ENCODE peak calls at places on chromosomes 11 and 22, in nine cellular contexts. K, Z, C, B, J, R, E, P and H are unnamed samples.

GRCh38 chr11:4886186-4886585 is 4.5 kb downstream of the OR51T1 start:
- DNase-seq in K (no peak), Z (no peak), C (no peak), B (no peak), J (no peak), R (no peak), E (no peak), P (no peak), H (no peak)

GRCh38 chr22:42811510-42811909 is 45.6 kb downstream of the ARFGAP3 start:
- DNase-seq in K (no peak), Z (no peak), C (no peak), B (no peak), J (no peak), R (no peak), E (no peak), P (no peak), H (no peak)

GRCh38 chr22:44031111-44031963 is 7.2 kb downstream of the PARVB start:
- DNase-seq in K (no peak), Z (no peak), C (no peak), B (no peak), J (no peak), R (no peak), E (no peak), P (no peak), H (no peak)

GRCh38 chr11:62560566-62561103 is 13.1 kb downstream of the EEF1G start:
- DNase-seq in K (peak; percentile 87), Z (peak; percentile 98), C (peak; percentile 96), B (peak; percentile 92), J (peak; percentile 94), R (peak; percentile 92), E (peak; percentile 95), P (peak; percentile 91), H (peak; percentile 90)

GRCh38 chr11:111379500-111380136 is 543 bp upstream of the POU2AF1 start:
- DNase-seq in K (no peak), Z (no peak), C (peak; percentile 82), B (no peak), J (peak; percentile 48), R (no peak), E (no peak), P (no peak), H (no peak)

GRCh38 chr11:93249437-93250210 is 51.8 kb upstream of the SLC36A4 start:
- DNase-seq in K (no peak), Z (no peak), C (no peak), B (no peak), J (no peak), R (no peak), E (no peak), P (no peak), H (no peak)

GRCh38 chr11:113989916-113990315 is 15.0 kb downstream of the HTR3A start:
- DNase-seq in K (no peak), Z (no peak), C (no peak), B (no peak), J (no peak), R (no peak), E (no peak), P (no peak), H (no peak)

GRCh38 chr22:46574993-46575914 is 37.8 kb upstream of the CELSR1 start:
- DNase-seq in K (peak; percentile 86), Z (no peak), C (peak; percentile 85), B (peak; percentile 46), J (no peak), R (no peak), E (no peak), P (peak; percentile 84), H (no peak)

GRCh38 chr11:35723493-35724284 is 61.1 kb downstream of the TRIM44 start:
- DNase-seq in K (no peak), Z (peak; percentile 27), C (no peak), B (no peak), J (no peak), R (no peak), E (no peak), P (no peak), H (no peak)

GRCh38 chr11:109770323-109770722 is 322.9 kb upstream of the ZC3H12C start:
- DNase-seq in K (no peak), Z (no peak), C (no peak), B (no peak), J (no peak), R (no peak), E (no peak), P (no peak), H (no peak)

GRCh38 chr11:77149716-77150392 is 21.8 kb downstream of the MYO7A start:
- DNase-seq in K (no peak), Z (no peak), C (no peak), B (no peak), J (no peak), R (no peak), E (no peak), P (no peak), H (no peak)

GRCh38 chr11:93518081-93518480 is 25.1 kb downstream of the SMCO4 start:
- DNase-seq in K (no peak), Z (no peak), C (no peak), B (no peak), J (no peak), R (no peak), E (no peak), P (no peak), H (no peak)

GRCh38 chr11:126890561-126890960 is 110.0 kb downstream of the KIRREL3 start:
- DNase-seq in K (no peak), Z (no peak), C (no peak), B (no peak), J (no peak), R (no peak), E (no peak), P (no peak), H (no peak)
- TF ChIP-seq CTCF in K (no peak), Z (no peak), C (no peak), B (no peak), J (no peak), R (no peak), E (no peak), P (no peak), H (no peak)

GRCh38 chr22:27795053-27795452 is 6.5 kb downstream of the MN1 start:
- DNase-seq in K (no peak), Z (no peak), C (no peak), B (no peak), J (no peak), R (no peak), E (no peak), P (no peak), H (no peak)

GRCh38 chr22:27794244-27794643 is 7.3 kb downstream of the MN1 start:
- DNase-seq in K (no peak), Z (no peak), C (no peak), B (no peak), J (no peak), R (no peak), E (no peak), P (no peak), H (no peak)

GRCh38 chr22:27796829-27797792 is 4.4 kb downstream of the MN1 start:
- DNase-seq in K (no peak), Z (no peak), C (no peak), B (no peak), J (no peak), R (no peak), E (no peak), P (no peak), H (no peak)

GRCh38 chr22:27797793-27798525 is 3.6 kb downstream of the MN1 start:
- DNase-seq in K (no peak), Z (no peak), C (no peak), B (no peak), J (no peak), R (no peak), E (no peak), P (no peak), H (no peak)

GRCh38 chr22:27796118-27796517 is 5.4 kb downstream of the MN1 start:
- DNase-seq in K (no peak), Z (no peak), C (no peak), B (no peak), J (no peak), R (no peak), E (no peak), P (no peak), H (no peak)
- H3K4me3 ChIP-seq in K (no peak overlapping the region), Z (no peak overlapping the region), C (no peak overlapping the region), B (no peak overlapping the region), J (no peak overlapping the region), R (no peak overlapping the region), E (no peak overlapping the region), P (no peak overlapping the region), H (no peak overlapping the region)

GRCh38 chr11:73029408-73029807 is 112.7 kb downstream of the FCHSD2 start:
- DNase-seq in K (no peak), Z (no peak), C (no peak), B (no peak), J (no peak), R (no peak), E (no peak), P (no peak), H (no peak)
- TF ChIP-seq POLR2A in K (no peak), Z (no peak), C (no peak), B (no peak), J (no peak), R (no peak), E (no peak), P (no peak), H (no peak)

GRCh38 chr22:18970180-18970947 is 34.3 kb upstream of the PRODH start:
- DNase-seq in K (peak; percentile 20), Z (no peak), C (no peak), B (no peak), J (peak; percentile 43), R (no peak), E (no peak), P (no peak), H (no peak)
- TF ChIP-seq CTCF in K (no peak), Z (no peak), C (peak; percentile 4), B (no peak), J (no peak), R (no peak), E (no peak), P (peak; percentile 2), H (no peak)

DNA sequence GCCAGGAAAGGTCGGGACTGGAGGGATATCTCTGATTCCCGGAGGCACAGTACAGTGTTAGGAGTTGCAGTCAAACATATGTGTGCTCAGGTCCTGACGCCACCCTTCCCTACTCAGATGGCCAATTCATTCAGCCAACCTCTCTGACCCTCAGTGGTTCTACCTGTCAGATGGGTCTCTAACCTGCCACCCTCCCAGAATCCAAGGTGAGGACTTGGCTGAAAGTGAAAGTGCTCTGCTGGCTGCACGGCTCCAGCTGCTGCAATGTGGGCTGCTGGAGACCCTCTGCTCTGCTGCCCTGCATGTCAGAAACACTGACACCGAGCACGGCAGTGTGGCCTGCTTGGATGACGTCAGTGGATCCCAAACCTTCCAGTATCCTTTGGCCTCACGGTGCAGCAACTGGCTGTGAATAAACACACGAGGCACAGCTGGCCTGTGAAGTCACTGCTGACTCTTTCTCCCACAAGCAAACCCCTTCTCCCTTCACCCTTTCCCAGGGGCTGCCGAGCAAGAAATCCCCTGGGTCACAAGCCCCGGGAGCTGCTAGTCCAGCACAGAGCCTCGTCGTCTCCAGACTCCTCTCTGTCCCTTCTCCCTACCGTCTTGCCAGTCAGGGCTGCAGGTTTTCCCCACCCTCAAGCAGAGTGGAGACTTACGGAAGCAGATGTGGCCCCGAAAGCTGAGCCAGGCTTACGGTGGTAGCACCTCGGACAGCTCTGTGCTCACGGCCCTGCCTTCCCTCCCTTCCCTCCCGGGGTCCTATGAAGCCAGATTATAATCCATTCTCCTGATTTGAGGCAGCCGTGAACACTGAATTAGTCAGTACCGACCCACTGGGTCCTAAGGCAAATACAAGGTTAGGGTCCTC is 24.3 kb downstream of the KIAA0930 start:
- DNase-seq in K (peak; percentile 78), Z (peak; percentile 98), C (no peak), B (no peak), J (no peak), R (no peak), E (no peak), P (no peak), H (no peak)
- H3K4me3 ChIP-seq in K (no peak overlapping the region), Z (peak overlapping the region; percentile 4), C (no peak overlapping the region), B (no peak overlapping the region), J (no peak overlapping the region), R (no peak overlapping the region), E (no peak overlapping the region), P (no peak overlapping the region), H (no peak overlapping the region)

GRCh38 chr11:121451982-121452608 is at the start of gene SORL1:
- DNase-seq in K (peak; percentile 71), Z (peak; percentile 55), C (peak; percentile 86), B (no peak), J (peak; percentile 83), R (peak; percentile 81), E (peak; percentile 85), P (peak; percentile 62), H (peak; percentile 78)
- TF ChIP-seq POLR2A in K (peak; percentile 20), Z (no peak), C (peak; percentile 52), B (peak; percentile 52), J (no peak), R (no peak), E (no peak), P (peak; percentile 71), H (no peak)